ENCODE peak calls at places on chromosome 2, in five cellular contexts. J is stromal cell of bone marrow; H is activated T-helper 1 cell treated with anti-CD3 and anti-CD28 coated beads, Interleukin-12 subunit alpha, Interleukin-12 subunit beta, Interleukin-2, Interleukin-4 antibody, amounts not matched to agents 30 ng/mL and 10 ng/mL and 1 ng/mL, durations not matched to agents 14 hours and 24 hours and 36 hours; M is T-cell; P is fibroblast of mammary gland. X is an unnamed sample.

GRCh38 chr2:236790991-236791390 is 221.4 kb downstream of the ACKR3 start:
- DNase-seq in H (no peak), P (no peak), M (no peak), J (no peak), X (peak)

GRCh38 chr2:102027703-102028059 is 35.9 kb downstream of the IL1R2 start:
- DNase-seq in P (no peak), H (no peak), J (no peak), M (no peak), X (no peak)

GRCh38 chr2:78734221-78734620 is 291.3 kb upstream of the REG3G start:
- DNase-seq in P (no peak), H (no peak), J (no peak), M (no peak), X (no peak)

GRCh38 chr2:229339613-229340012 is 68.5 kb upstream of the PID1 start:
- DNase-seq in J (no peak), P (peak), H (no peak), M (no peak), X (no peak)

GRCh38 chr2:62577994-62578836 is 72.2 kb upstream of the TMEM17 start:
- DNase-seq in J (peak), H (no peak), M (no peak), P (peak), X (peak)

GRCh38 chr2:14706201-14706600 is 73.7 kb downstream of the LRATD1 start:
- DNase-seq in J (peak), M (no peak), P (peak), H (no peak), X (no peak)

GRCh38 chr2:215368493-215368809 is 56.6 kb downstream of the ATIC start:
- DNase-seq in H (no peak), P (peak), J (no peak), M (no peak), X (no peak)

GRCh38 chr2:211103989-211104388 is 547.6 kb downstream of the CPS1 start:
- DNase-seq in J (no peak), M (no peak), P (peak), H (no peak), X (no peak)

GRCh38 chr2:122831644-122832043 is 1076.2 kb downstream of the TSN start:
- DNase-seq in H (no peak), M (no peak), J (no peak), P (no peak), X (no peak)

GRCh38 chr2:200239216-200239615 is 67.3 kb upstream of the SPATS2L start:
- DNase-seq in M (no peak), J (no peak), H (no peak), P (no peak), X (no peak)

GRCh38 chr2:128832946-128833560 is 514.4 kb upstream of the HS6ST1 start:
- DNase-seq in H (no peak), M (no peak), J (no peak), P (no peak), X (no peak)

GRCh38 chr2:171671867-171672266 is 15.4 kb upstream of the DYNC1I2 start:
- DNase-seq in J (no peak), M (no peak), H (no peak), P (no peak), X (no peak)

GRCh38 chr2:169363027-169363569 is 764 bp upstream of the LRP2 start:
- DNase-seq in J (no peak), P (peak), H (no peak), M (no peak), X (no peak)

GRCh38 chr2:151361674-151362380 is 4.4 kb downstream of the TNFAIP6 start:
- DNase-seq in P (peak), M (no peak), J (peak), H (no peak), X (no peak)

GRCh38 chr2:199596549-199596948 is 138.8 kb upstream of the SATB2 start:
- DNase-seq in H (no peak), M (no peak), P (peak), J (no peak), X (no peak)

GRCh38 chr2:233379441-233379840 is 25.1 kb downstream of the DGKD start:
- DNase-seq in M (no peak), H (no peak), J (no peak), P (no peak), X (no peak)

GRCh38 chr2:170714156-170715061 is 728 bp upstream of the SP5 start:
- DNase-seq in J (no peak), H (no peak), M (no peak), P (no peak), X (no peak)

GRCh38 chr2:158723921-158724802 is 71.0 kb upstream of the DAPL1 start:
- DNase-seq in P (no peak), H (no peak), J (no peak), M (no peak), X (no peak)

GRCh38 chr2:189178726-189179606 is 595 bp downstream of the COL5A2 start:
- DNase-seq in H (no peak), M (no peak), P (peak), J (peak), X (peak)

GRCh38 chr2:78980871-78981270 is 44.6 kb upstream of the REG3G start:
- DNase-seq in M (no peak), H (no peak), J (no peak), P (no peak), X (no peak)

GRCh38 chr2:239321596-239322413 is 79.0 kb downstream of the HDAC4 start:
- DNase-seq in J (no peak), P (no peak), M (peak), H (peak), X (no peak)

GRCh38 chr2:206084468-206084869 is 1.5 kb downstream of the INO80D start:
- DNase-seq in H (peak), M (no peak), P (peak), J (peak), X (peak)

GRCh38 chr2:67846341-67847070 is 216.3 kb downstream of the C1D start:
- DNase-seq in H (peak), P (peak), M (no peak), J (peak), X (peak)

GRCh38 chr2:240568678-240569522 is 616 bp downstream of the RNPEPL1 start:
- DNase-seq in M (peak), P (peak), H (peak), J (no peak), X (no peak)

GRCh38 chr2:50582164-50582563 is 449.8 kb downstream of the NRXN1 start:
- DNase-seq in H (no peak), P (no peak), J (no peak), M (no peak), X (no peak)

GRCh38 chr2:201191132-201191875 is 8.4 kb downstream of the CASP10 start:
- DNase-seq in M (no peak), J (no peak), H (no peak), P (peak), X (no peak)

GRCh38 chr2:121360566-121361300 is 75.7 kb upstream of the TFCP2L1 start:
- DNase-seq in M (no peak), P (peak), J (peak), H (no peak), X (no peak)

GRCh38 chr2:133271105-133271504 is 297.2 kb downstream of the NCKAP5 start:
- DNase-seq in H (no peak), J (peak), P (no peak), M (no peak), X (no peak)